ENCODE peak calls at places on chromosomes 11 and 22, in seven cellular contexts. A is CD8-positive, alpha-beta T cell; C is CD4-positive, alpha-beta T cell; H is upper lobe of right lung; R is transverse colon; W is Caco-2; P is heart right ventricle. E is an unnamed sample.

GRCh38 chr11:42237701-42238235 is 778.3 kb upstream of the LRRC4C start:
- DNase-seq in A (no peak), C (no peak), H (no peak), R (no peak), W (no peak), P (no peak), E (no peak)

GRCh38 chr22:34812631-34813030 is 253.3 kb upstream of the ISX start:
- DNase-seq in A (no peak), C (no peak), H (no peak), R (no peak), W (no peak), P (no peak), E (no peak)

GRCh38 chr11:127017482-127017881 is 16.9 kb upstream of the KIRREL3 start:
- DNase-seq in A (no peak), C (no peak), H (no peak), R (no peak), W (peak), P (no peak), E (no peak)

GRCh38 chr11:129849447-129850130 is 33.9 kb downstream of the TMEM45B start:
- DNase-seq in A (no peak), C (no peak), H (no peak), R (no peak), W (peak), P (no peak), E (no peak)

GRCh38 chr11:91625495-91625894 is 599.1 kb upstream of the FAT3 start:
- DNase-seq in A (no peak), C (no peak), H (no peak), R (no peak), W (no peak), P (no peak), E (no peak)

GRCh38 chr22:32776397-32776796 is 25.1 kb upstream of the TIMP3 start:
- DNase-seq in A (no peak), C (no peak), H (no peak), R (no peak), W (no peak), P (no peak), E (no peak)

GRCh38 chr11:68896171-68896959 is 7.3 kb downstream of the MRPL21 start:
- DNase-seq in A (no peak), C (no peak), H (peak), R (no peak), W (no peak), P (no peak), E (no peak)

GRCh38 chr22:24208012-24208749 is 26.9 kb downstream of the SUSD2 start:
- DNase-seq in A (no peak), C (no peak), H (no peak), R (no peak), W (no peak), P (no peak), E (no peak)

GRCh38 chr11:126202646-126203359 is 8.6 kb downstream of the RPUSD4 start:
- DNase-seq in A (no peak), C (no peak), H (no peak), R (no peak), W (no peak), P (no peak), E (no peak)

GRCh38 chr11:44509291-44509690 is 56.2 kb upstream of the CD82 start:
- DNase-seq in A (no peak), C (no peak), H (no peak), R (no peak), W (no peak), P (no peak), E (no peak)

GRCh38 chr11:33893711-33894401 is 2.0 kb upstream of the LMO2 start:
- DNase-seq in A (peak), C (peak), H (no peak), R (no peak), W (no peak), P (no peak), E (no peak)

GRCh38 chr22:29144786-29145160 is 60.9 kb upstream of the EMID1 start:
- DNase-seq in A (no peak), C (no peak), H (no peak), R (no peak), W (no peak), P (no peak), E (no peak)

GRCh38 chr11:16771350-16772140 is 33.1 kb downstream of the C11orf58 start:
- DNase-seq in A (no peak), C (no peak), H (no peak), R (no peak), W (no peak), P (no peak), E (no peak)

GRCh38 chr22:50500452-50500851 is 7.0 kb downstream of the LMF2 start:
- DNase-seq in A (no peak), C (no peak), H (no peak), R (no peak), W (no peak), P (no peak), E (no peak)

GRCh38 chr11:16412525-16413194 is 56.3 kb upstream of the SOX6 start:
- DNase-seq in A (no peak), C (no peak), H (no peak), R (no peak), W (no peak), P (no peak), E (no peak)

GRCh38 chr11:75996523-75997272 is 181.7 kb downstream of the UVRAG start:
- DNase-seq in A (no peak), C (no peak), H (no peak), R (no peak), W (no peak), P (no peak), E (no peak)

GRCh38 chr11:60859616-60860250 is 4.0 kb upstream of the PTGDR2 start:
- DNase-seq in A (no peak), C (no peak), H (no peak), R (no peak), W (no peak), P (no peak), E (no peak)

GRCh38 chr22:36998620-36999351 is 20.5 kb downstream of the TST start:
- DNase-seq in A (no peak), C (no peak), H (no peak), R (peak), W (no peak), P (no peak), E (peak)

GRCh38 chr11:4881860-4882500 is at the start of gene OR51T1:
- DNase-seq in A (no peak), C (no peak), H (no peak), R (no peak), W (no peak), P (no peak), E (no peak)

GRCh38 chr11:74366576-74366975 is 31.7 kb downstream of the PGM2L1 start:
- DNase-seq in A (no peak), C (no peak), H (no peak), R (no peak), W (no peak), P (no peak), E (no peak)

GRCh38 chr11:58179648-58180047 is 9.2 kb upstream of the OR9Q2 start:
- DNase-seq in A (no peak), C (no peak), H (no peak), R (no peak), W (no peak), P (peak), E (no peak)

GRCh38 chr22:22520020-22520656 is at the start of gene ZNF280A:
- DNase-seq in A (no peak), C (no peak), H (no peak), R (no peak), W (peak), P (no peak), E (no peak)

GRCh38 chr22:49011379-49011768 is 816.3 kb downstream of the BRD1 start:
- DNase-seq in A (no peak), C (no peak), H (no peak), R (no peak), W (no peak), P (no peak), E (no peak)

GRCh38 chr11:69342588-69343330 is 48.8 kb downstream of the MYEOV start:
- DNase-seq in A (no peak), C (no peak), H (peak), R (no peak), W (no peak), P (no peak), E (no peak)

GRCh38 chr22:50074551-50075042 is 10.6 kb downstream of the MLC1 start:
- DNase-seq in A (no peak), C (no peak), H (peak), R (peak), W (no peak), P (no peak), E (no peak)

GRCh38 chr11:79314906-79315689 is 125.7 kb downstream of the TENM4 start:
- DNase-seq in A (no peak), C (no peak), H (no peak), R (no peak), W (peak), P (no peak), E (no peak)

GRCh38 chr11:3222941-3223905 is 4.6 kb upstream of the MRGPRG start:
- DNase-seq in A (no peak), C (no peak), H (no peak), R (peak), W (peak), P (no peak), E (no peak)

GRCh38 chr11:12243511-12243910 is 133.1 kb downstream of the MICAL2 start:
- DNase-seq in A (no peak), C (no peak), H (no peak), R (no peak), W (no peak), P (no peak), E (no peak)

GRCh38 chr11:13681470-13681869 is 13.0 kb downstream of the FAR1 start:
- DNase-seq in A (no peak), C (no peak), H (no peak), R (no peak), W (no peak), P (no peak), E (no peak)

GRCh38 chr11:72250661-72251465 is 6.9 kb upstream of the PHOX2A start:
- DNase-seq in A (no peak), C (no peak), H (no peak), R (no peak), W (peak), P (no peak), E (no peak)

GRCh38 chr11:117720061-117720511 is 76.9 kb downstream of the DSCAML1 start:
- DNase-seq in A (no peak), C (no peak), H (peak), R (no peak), W (no peak), P (no peak), E (no peak)

GRCh38 chr11:118605116-118605867 is 2.1 kb upstream of the PHLDB1 start:
- DNase-seq in A (no peak), C (no peak), H (no peak), R (peak), W (no peak), P (peak), E (no peak)

GRCh38 chr11:107743161-107743560 is 31.3 kb upstream of the SLN start:
- DNase-seq in A (no peak), C (no peak), H (no peak), R (no peak), W (no peak), P (no peak), E (no peak)

DNA sequence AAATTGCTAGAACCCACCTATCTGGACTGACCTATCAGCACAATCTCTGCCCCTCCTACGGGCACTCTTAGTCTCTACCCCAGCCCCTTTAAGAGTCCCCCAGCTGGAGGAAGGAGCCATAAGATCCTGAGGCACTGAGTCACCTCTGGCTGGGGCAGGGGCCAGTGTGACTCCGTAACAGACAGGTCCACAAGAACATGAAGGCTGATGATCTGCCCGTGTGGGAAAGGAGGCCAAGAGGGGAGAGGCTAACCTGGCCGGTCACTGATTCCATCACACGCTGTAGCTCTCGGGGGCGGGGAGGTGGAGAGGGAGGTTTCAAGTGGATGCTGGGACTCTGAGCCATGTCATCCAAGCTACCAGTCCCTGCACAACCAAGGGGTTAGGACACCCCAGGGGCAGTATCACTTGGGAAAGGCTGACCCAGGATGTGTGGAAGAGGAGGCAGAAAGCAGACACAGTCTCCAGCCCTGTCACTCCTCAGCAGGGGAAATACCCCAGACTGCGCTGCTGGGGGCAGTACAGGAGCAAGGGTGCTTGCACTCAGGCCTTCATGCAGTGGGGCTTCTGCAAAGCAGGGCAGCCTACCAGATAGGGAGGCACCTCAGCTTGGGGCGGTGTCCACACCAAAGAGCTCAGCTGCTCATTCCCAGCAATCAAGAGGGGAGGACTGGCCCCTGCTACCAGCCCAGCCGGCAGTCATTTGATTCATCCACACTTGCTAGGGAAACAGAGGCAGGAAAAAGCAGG is 22.3 kb downstream of the ARHGAP1 start:
- DNase-seq in A (no peak), C (no peak), H (peak), R (no peak), W (no peak), P (no peak), E (no peak)
- TF ChIP-seq CTCF in A (no peak), C (no peak), H (no peak), R (no peak), W (no peak), P (no peak), E (no peak)

DNA sequence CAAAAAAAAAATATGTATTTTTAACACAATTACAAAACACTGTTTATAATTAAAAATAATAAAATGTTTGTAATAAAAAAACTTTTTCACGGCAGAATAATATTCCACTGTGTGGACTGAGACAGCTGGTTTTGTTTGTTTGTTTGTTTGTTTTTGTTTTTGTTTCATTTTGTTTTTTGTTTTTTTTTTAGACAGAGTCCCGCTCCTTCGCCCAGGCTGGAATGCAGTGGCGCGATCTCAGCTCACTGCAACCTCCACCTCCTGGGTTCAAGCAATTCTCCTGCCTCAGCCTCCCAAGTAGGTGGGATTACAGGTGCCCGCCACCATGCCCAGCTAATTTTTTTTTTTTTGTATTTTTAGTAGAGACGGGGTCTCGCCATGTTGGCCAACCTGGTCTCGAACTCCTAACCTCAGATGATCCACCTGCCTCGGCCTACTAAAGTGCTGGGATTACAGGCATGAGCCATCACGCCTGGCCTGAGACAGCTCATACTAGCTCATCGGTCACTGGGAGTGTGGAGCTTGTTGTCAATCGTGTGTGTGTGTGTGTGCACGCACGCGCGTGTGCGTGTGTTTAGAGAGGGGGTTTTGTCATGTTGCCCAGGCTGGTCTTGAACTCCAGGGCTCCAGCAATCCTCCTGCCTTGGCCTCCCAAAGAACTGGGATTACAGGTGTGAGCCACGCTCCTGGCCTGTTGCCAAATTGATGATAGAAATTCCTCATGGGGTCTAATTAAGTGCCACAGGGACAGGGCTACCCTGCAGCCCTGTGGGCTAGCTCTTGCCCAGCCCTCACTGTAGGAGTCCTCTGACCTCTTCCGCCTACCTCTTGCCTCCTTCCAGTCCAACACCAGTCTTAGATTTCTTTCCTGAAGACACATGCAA is 7.2 kb upstream of the AIFM3 start:
- DNase-seq in A (no peak), C (no peak), H (no peak), R (no peak), W (no peak), P (no peak), E (no peak)
- TF ChIP-seq CTCF in A (no peak), C (no peak), H (no peak), R (no peak), W (no peak), P (no peak), E (no peak)

DNA sequence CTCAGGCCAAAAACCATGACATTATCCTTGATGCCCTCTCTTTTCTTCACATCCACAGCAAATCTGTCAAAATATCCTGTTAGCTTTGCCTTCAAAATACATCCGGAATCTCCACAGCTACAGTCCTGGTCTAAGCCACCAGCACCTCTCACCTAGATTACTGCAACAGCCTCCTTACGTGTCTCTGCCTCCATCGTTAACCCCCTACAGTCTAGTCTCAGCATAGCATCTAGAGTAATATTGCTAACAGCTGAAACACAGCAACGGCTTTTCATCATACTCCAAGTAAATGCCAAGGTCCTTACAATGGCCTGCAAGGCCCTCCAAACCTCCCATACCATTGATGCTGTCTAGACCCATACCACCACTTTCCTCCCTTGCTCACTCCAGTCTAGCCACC is 4.4 kb downstream of the TSG101 start:
- DNase-seq in A (no peak), C (no peak), H (no peak), R (no peak), W (no peak), P (no peak), E (no peak)
- TF ChIP-seq CTCF in A (no peak), C (no peak), H (no peak), R (no peak), W (no peak), P (no peak), E (no peak)

GRCh38 chr22:46512683-46513082 is 24.7 kb downstream of the CELSR1 start:
- DNase-seq in A (no peak), C (no peak), H (no peak), R (no peak), W (no peak), P (no peak), E (no peak)
- TF ChIP-seq CTCF in A (no peak), C (no peak), H (no peak), R (no peak), W (no peak), P (no peak), E (no peak)

GRCh38 chr11:86592047-86592564 is 80.3 kb downstream of the ME3 start:
- DNase-seq in A (no peak), C (no peak), H (no peak), R (no peak), W (no peak), P (no peak), E (no peak)
- TF ChIP-seq CTCF in A (no peak), C (no peak), H (no peak), R (no peak), W (no peak), P (no peak), E (no peak)

GRCh38 chr11:120013325-120014250 is 124.3 kb downstream of the TRIM29 start:
- DNase-seq in A (no peak), C (no peak), H (no peak), R (peak), W (peak), P (peak), E (no peak)
- TF ChIP-seq CTCF in A (no peak), C (no peak), H (peak), R (peak), W (peak), P (peak), E (no peak)

GRCh38 chr11:105609832-105610781 is at the start of gene GRIA4:
- DNase-seq in A (no peak), C (no peak), H (peak), R (no peak), W (no peak), P (peak), E (no peak)

GRCh38 chr11:105611837-105612480 is 2.1 kb downstream of the GRIA4 start:
- DNase-seq in A (no peak), C (no peak), H (no peak), R (no peak), W (no peak), P (no peak), E (no peak)

GRCh38 chr11:105611414-105611813 is 1.5 kb downstream of the GRIA4 start:
- DNase-seq in A (no peak), C (no peak), H (no peak), R (no peak), W (no peak), P (no peak), E (no peak)

GRCh38 chr11:105610796-105611361 is 1.0 kb downstream of the GRIA4 start:
- DNase-seq in A (no peak), C (no peak), H (no peak), R (no peak), W (no peak), P (no peak), E (no peak)

GRCh38 chr11:105609341-105609781 is 512 bp upstream of the GRIA4 start:
- DNase-seq in A (no peak), C (no peak), H (no peak), R (no peak), W (peak), P (no peak), E (no peak)
- TF ChIP-seq CTCF in A (no peak), C (no peak), H (peak), R (peak), W (peak), P (no peak), E (no peak)

DNA sequence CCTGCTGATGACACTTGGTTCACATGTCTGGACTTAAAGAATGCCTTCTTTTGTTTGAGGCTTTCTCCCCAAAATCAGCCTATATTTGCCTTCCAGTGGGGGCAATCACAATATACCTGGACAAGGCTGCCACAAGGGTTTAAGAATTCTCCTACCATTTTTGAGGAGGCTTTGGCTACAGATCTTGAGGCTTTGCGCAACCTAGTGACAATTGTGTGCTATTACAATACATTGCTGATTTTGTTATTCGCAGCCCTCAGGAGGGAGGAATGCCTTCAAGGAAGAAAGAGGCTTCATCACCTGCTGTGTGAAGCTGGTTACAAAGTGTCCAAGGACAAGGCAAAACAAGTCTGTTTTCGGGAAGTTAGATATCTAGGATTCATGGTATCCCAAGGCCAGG is 50.8 kb upstream of the OR4C15 start:
- DNase-seq in A (no peak), C (no peak), H (no peak), R (no peak), W (no peak), P (no peak), E (no peak)
- TF ChIP-seq CTCF in A (no peak), C (no peak), H (no peak), R (no peak), W (no peak), P (no peak), E (no peak)